ENCODE peak calls at places on chromosomes 16 and 17, in ten cellular contexts. T, U, H, S, B, C, K, P, Q and A are unnamed samples.

GRCh38 chr17:60602385-60602742 is 2.4 kb downstream of the PPM1D start:
- DNase-seq in B (no peak), C (no peak), H (peak; percentile 6), S (no peak), T (no peak), Q (no peak), K (peak; percentile 22), U (no peak), P (no peak), A (no peak)

GRCh38 chr16:78957328-78958100 is 643.0 kb downstream of the MAF start:
- DNase-seq in H (no peak), B (no peak), K (no peak), P (no peak), C (no peak), Q (peak; percentile 27), U (no peak), S (no peak), T (no peak), A (no peak)

GRCh38 chr17:41440531-41441033 is at the start of gene KRT38:
- DNase-seq in P (no peak), K (no peak), T (no peak), S (no peak), U (no peak), C (no peak), H (no peak), B (no peak), Q (no peak), A (no peak)

GRCh38 chr17:49003557-49004511 is 6.6 kb downstream of the IGF2BP1 start:
- DNase-seq in C (no peak), S (no peak), U (no peak), T (no peak), H (no peak), Q (no peak), K (no peak), P (no peak), B (no peak), A (peak; percentile 58)

GRCh38 chr17:410674-411401 is 58.2 kb upstream of the RPH3AL start:
- DNase-seq in S (no peak), H (no peak), K (peak; percentile 35), U (peak; percentile 84), B (peak; percentile 27), C (no peak), T (peak; percentile 30), Q (no peak), P (no peak), A (peak; percentile 8)

GRCh38 chr16:88713568-88714419 is 7.5 kb downstream of the CTU2 start:
- DNase-seq in B (no peak), H (peak; percentile 20), Q (peak; percentile 28), S (no peak), K (peak; percentile 56), U (no peak), C (no peak), T (no peak), P (no peak), A (no peak)

GRCh38 chr17:81471804-81472456 is 40.7 kb downstream of the ACTG1 start:
- DNase-seq in T (peak; percentile 62), B (peak; percentile 93), Q (no peak), H (peak; percentile 94), C (peak; percentile 94), U (peak; percentile 47), K (peak; percentile 94), P (no peak), S (no peak), A (peak; percentile 74)

GRCh38 chr17:36665417-36665816 is 64.0 kb downstream of the MRM1 start:
- DNase-seq in Q (peak; percentile 37), S (no peak), P (no peak), K (peak; percentile 10), T (no peak), C (peak; percentile 51), U (no peak), B (no peak), H (no peak), A (no peak)

GRCh38 chr16:48276102-48276501 is 28.8 kb upstream of the ABCC11 start:
- DNase-seq in S (no peak), U (no peak), T (no peak), H (no peak), K (peak; percentile 16), Q (no peak), C (no peak), P (no peak), B (no peak), A (peak; percentile 45)

GRCh38 chr16:48274476-48274875 is 27.1 kb upstream of the ABCC11 start:
- DNase-seq in Q (no peak), K (no peak), P (no peak), B (no peak), T (no peak), S (no peak), C (no peak), H (no peak), U (no peak), A (no peak)

GRCh38 chr16:48269011-48269410 is 21.7 kb upstream of the ABCC11 start:
- DNase-seq in K (no peak), U (no peak), B (no peak), H (no peak), T (no peak), S (no peak), P (no peak), C (no peak), Q (no peak), A (no peak)

GRCh38 chr16:48272837-48273421 is 25.6 kb upstream of the ABCC11 start:
- DNase-seq in B (no peak), K (no peak), Q (no peak), P (peak; percentile 36), U (no peak), T (no peak), C (no peak), S (no peak), H (no peak), A (no peak)

DNA sequence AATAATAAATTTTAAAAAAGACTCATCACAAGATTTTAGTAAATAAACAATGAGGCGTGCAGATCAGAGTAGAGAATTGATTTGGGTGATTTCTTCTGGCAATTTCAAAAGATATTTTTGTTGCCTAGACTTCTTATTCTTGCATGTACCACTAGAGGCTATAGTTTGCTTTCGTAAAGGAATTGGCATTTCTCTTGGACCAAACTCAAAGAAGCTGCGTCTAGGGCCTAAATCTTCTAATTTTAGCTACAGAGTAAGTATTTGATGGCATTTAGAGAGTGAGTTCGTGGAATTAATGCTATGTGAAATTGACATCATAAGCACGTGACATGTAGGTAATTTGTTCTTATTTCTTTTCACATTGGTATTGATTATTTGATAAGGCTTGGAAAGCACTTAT is 24.4 kb upstream of the ABCC11 start:
- DNase-seq in P (no peak), S (no peak), H (no peak), Q (no peak), K (no peak), U (no peak), C (no peak), B (no peak), T (no peak), A (peak; percentile 18)
- TF ChIP-seq CTCF in P (peak; percentile 23), S (no peak), H (peak; percentile 14), Q (no peak), K (peak; percentile 7), U (no peak), C (no peak), B (no peak), T (no peak), A (peak; percentile 22)

DNA sequence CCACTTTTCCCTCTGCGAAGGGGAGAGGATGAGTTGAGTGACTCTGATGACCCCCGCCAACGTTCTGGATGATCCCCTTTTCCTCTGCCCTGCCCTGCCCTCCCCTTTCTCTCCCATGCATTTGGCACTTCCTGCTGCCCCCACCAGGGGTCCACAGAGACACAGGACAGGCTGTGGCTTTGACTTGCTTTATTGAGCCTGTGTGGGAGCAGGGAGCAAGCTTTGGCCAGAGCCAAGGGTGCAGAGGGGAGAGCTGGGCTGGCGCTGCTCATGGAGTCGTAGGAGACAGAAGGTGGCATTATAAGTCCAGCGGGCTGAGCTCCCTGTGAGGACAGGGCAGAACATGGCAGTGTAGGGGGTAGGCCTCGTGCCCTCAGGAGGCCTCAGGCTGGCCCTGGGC is 1.6 kb downstream of the PPY start:
- DNase-seq in C (peak; percentile 57), S (no peak), T (no peak), Q (no peak), H (peak; percentile 44), B (no peak), P (no peak), U (peak; percentile 54), K (no peak), A (peak; percentile 28)
- TF ChIP-seq CTCF in C (peak; percentile 37), S (peak; percentile 48), T (no peak), Q (peak; percentile 45), H (peak; percentile 88), B (no peak), P (peak; percentile 41), U (peak; percentile 74), K (peak; percentile 54), A (peak; percentile 75)

GRCh38 chr16:50996166-50996565 is 154.9 kb downstream of the SALL1 start:
- DNase-seq in P (no peak), U (no peak), K (no peak), T (no peak), H (no peak), Q (no peak), C (no peak), B (no peak), S (no peak), A (no peak)

GRCh38 chr16:50998411-50998810 is 152.7 kb downstream of the SALL1 start:
- DNase-seq in S (no peak), U (no peak), T (no peak), K (no peak), B (no peak), H (no peak), P (no peak), C (no peak), Q (no peak), A (no peak)

GRCh38 chr16:50997679-50998078 is 153.4 kb downstream of the SALL1 start:
- DNase-seq in P (no peak), T (no peak), H (no peak), K (no peak), C (no peak), Q (no peak), U (no peak), S (no peak), B (no peak), A (no peak)

GRCh38 chr16:51002889-51003490 is 148.1 kb downstream of the SALL1 start:
- DNase-seq in K (no peak), C (no peak), Q (no peak), B (no peak), T (no peak), U (no peak), P (peak; percentile 12), H (no peak), S (no peak), A (no peak)

DNA sequence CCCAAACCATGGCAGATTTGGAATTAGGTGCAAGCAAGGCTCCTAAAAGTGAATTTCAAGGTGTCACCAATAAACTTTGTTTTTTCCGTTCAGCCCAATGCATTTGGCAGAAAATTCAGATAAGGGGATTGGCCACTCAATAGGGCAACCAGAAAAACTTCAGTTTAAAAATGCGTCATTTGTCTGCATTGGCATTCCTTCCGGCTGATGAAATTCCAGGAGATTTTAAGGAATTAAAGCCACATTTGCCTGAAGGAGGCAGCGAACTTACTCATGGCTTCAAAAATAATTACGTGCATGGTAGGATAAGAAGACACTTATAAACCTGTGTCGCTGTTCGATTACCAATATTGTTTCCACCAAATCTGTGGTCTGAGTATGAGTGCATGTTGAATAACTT is 151.9 kb downstream of the SALL1 start:
- DNase-seq in Q (no peak), K (no peak), C (no peak), T (no peak), H (no peak), U (no peak), S (no peak), B (no peak), P (no peak), A (no peak)
- TF ChIP-seq CTCF in Q (no peak), K (no peak), C (no peak), T (no peak), H (no peak), U (no peak), S (no peak), B (no peak), P (no peak), A (no peak)

GRCh38 chr16:72021043-72021442 is 12.5 kb downstream of the DHODH start:
- DNase-seq in H (no peak), T (no peak), Q (no peak), C (no peak), P (no peak), B (no peak), S (no peak), K (no peak), U (no peak), A (no peak)
- TF ChIP-seq CTCF in H (peak; percentile 68), T (no peak), Q (peak; percentile 47), C (no peak), P (no peak), B (no peak), S (peak; percentile 10), K (no peak), U (no peak), A (peak; percentile 54)